ENCODE peak calls at places on chromosomes 6 and 20, in four cellular contexts. B, M, V and T are unnamed samples.

GRCh38 chr6:23633986-23634385 is 492.0 kb upstream of the NRSN1 start:
- DNase-seq in B (no peak), M (no peak), V (no peak), T (no peak)

GRCh38 chr6:55758156-55758942 is 117.0 kb downstream of the BMP5 start:
- DNase-seq in B (no peak), M (no peak), V (no peak), T (peak; percentile 68)

GRCh38 chr6:16316741-16317251 is 78.4 kb downstream of the GMPR start:
- DNase-seq in B (peak; percentile 75), M (peak; percentile 50), V (no peak), T (peak; percentile 85)

GRCh38 chr20:35742741-35743523 is 872 bp upstream of the RBM39 start:
- DNase-seq in B (peak; percentile 72), M (peak; percentile 77), V (no peak), T (no peak)

GRCh38 chr6:154134471-154135147 is 95.6 kb downstream of the OPRM1 start:
- DNase-seq in B (no peak), M (no peak), V (no peak), T (no peak)

GRCh38 chr20:49894073-49894470 is 21.3 kb downstream of the SPATA2 start:
- DNase-seq in B (peak; percentile 51), M (peak; percentile 73), V (no peak), T (no peak)

GRCh38 chr6:30787954-30788353 is 43.6 kb upstream of the IER3 start:
- DNase-seq in B (no peak), M (no peak), V (no peak), T (no peak)

GRCh38 chr20:32610897-32611218 is 25.7 kb upstream of the NOL4L start:
- DNase-seq in B (no peak), M (no peak), V (no peak), T (no peak)

GRCh38 chr6:81995548-81996289 is 243.2 kb upstream of the TENT5A start:
- DNase-seq in B (no peak), M (no peak), V (no peak), T (peak; percentile 69)

GRCh38 chr6:3252369-3252768 is 6.4 kb upstream of the PSMG4 start:
- DNase-seq in B (no peak), M (no peak), V (no peak), T (no peak)

GRCh38 chr6:101312652-101313051 is 80.9 kb upstream of the GRIK2 start:
- DNase-seq in B (no peak), M (no peak), V (no peak), T (no peak)

GRCh38 chr6:157410088-157410487 is 29.1 kb downstream of the ZDHHC14 start:
- DNase-seq in B (no peak), M (no peak), V (no peak), T (peak; percentile 51)

GRCh38 chr6:45690846-45691245 is 313.1 kb upstream of the SUPT3H start:
- DNase-seq in B (no peak), M (no peak), V (no peak), T (no peak)

GRCh38 chr6:44297063-44298038 is 15.8 kb downstream of the AARS2 start:
- DNase-seq in B (peak; percentile 29), M (peak; percentile 44), V (peak; percentile 74), T (no peak)

GRCh38 chr6:24981385-24981758 is 45.6 kb upstream of the RIPOR2 start:
- DNase-seq in B (no peak), M (no peak), V (no peak), T (peak; percentile 77)

GRCh38 chr6:41045664-41046063 is 3.4 kb downstream of the TSPO2 start:
- DNase-seq in B (no peak), M (no peak), V (no peak), T (no peak)

GRCh38 chr6:9502991-9503761 is 911.7 kb downstream of the TFAP2A start:
- DNase-seq in B (no peak), M (no peak), V (no peak), T (peak; percentile 95)

GRCh38 chr6:144265390-144265789 is 19.7 kb upstream of the UTRN start:
- DNase-seq in B (peak; percentile 70), M (no peak), V (no peak), T (peak; percentile 86)

GRCh38 chr20:9070304-9070703 is 1.4 kb downstream of the PLCB4 start:
- DNase-seq in B (no peak), M (no peak), V (no peak), T (no peak)

GRCh38 chr20:32465092-32465900 is 107.2 kb downstream of the ASXL1 start:
- DNase-seq in B (no peak), M (no peak), V (peak; percentile 70), T (peak; percentile 81)

GRCh38 chr6:139990865-139991264 is 616.4 kb upstream of the CITED2 start:
- DNase-seq in B (no peak), M (no peak), V (no peak), T (no peak)

GRCh38 chr6:54846243-54846856 is at the start of gene FAM83B:
- DNase-seq in B (no peak), M (no peak), V (peak; percentile 46), T (no peak)